ENCODE peak calls at places on chromosome 20, in four cellular contexts. B, M, V and X are unnamed samples.

GRCh38 chr20:24395151-24395550 is 74.3 kb upstream of the SYNDIG1 start:
- DNase-seq in B (no peak), M (no peak), V (no peak), X (peak)

GRCh38 chr20:57779401-57780003 is 69.7 kb upstream of the PMEPA1 start:
- DNase-seq in B (no peak), M (no peak), V (no peak), X (no peak)

GRCh38 chr20:1667510-1668085 is 10.0 kb upstream of the SIRPG start:
- DNase-seq in B (no peak), M (no peak), V (no peak), X (no peak)

GRCh38 chr20:21100590-21101452 is 5.3 kb downstream of the LINC00237 start:
- DNase-seq in B (peak), M (no peak), V (no peak), X (peak)

GRCh38 chr20:17538517-17539170 is 7.5 kb upstream of the BFSP1 start:
- DNase-seq in B (no peak), M (no peak), V (no peak), X (no peak)

GRCh38 chr20:11193241-11193640 is 519.4 kb upstream of the JAG1 start:
- DNase-seq in B (no peak), M (no peak), V (no peak), X (no peak)

GRCh38 chr20:10375191-10375590 is 58.8 kb downstream of the MKKS start:
- DNase-seq in B (no peak), M (no peak), V (no peak), X (no peak)

GRCh38 chr20:23399568-23400241 is 21.6 kb downstream of the NAPB start:
- DNase-seq in B (no peak), M (no peak), V (no peak), X (no peak)

GRCh38 chr20:11054266-11055025 is 380.6 kb upstream of the JAG1 start:
- DNase-seq in B (no peak), M (no peak), V (no peak), X (no peak)

GRCh38 chr20:10898555-10898954 is 224.8 kb upstream of the JAG1 start:
- DNase-seq in B (no peak), M (no peak), V (no peak), X (no peak)

GRCh38 chr20:40464731-40465208 is 224.3 kb downstream of the MAFB start:
- DNase-seq in B (no peak), M (no peak), V (no peak), X (no peak)

GRCh38 chr20:9454781-9455180 is 59.6 kb upstream of the LAMP5 start:
- DNase-seq in B (no peak), M (no peak), V (no peak), X (no peak)

GRCh38 chr20:9503530-9504251 is 10.7 kb upstream of the LAMP5 start:
- DNase-seq in B (no peak), M (peak), V (no peak), X (peak)

GRCh38 chr20:57022306-57022705 is 244.1 kb downstream of the BMP7 start:
- DNase-seq in B (no peak), M (no peak), V (no peak), X (peak)

GRCh38 chr20:23049933-23050838 is 714 bp upstream of the THBD start:
- DNase-seq in B (peak), M (peak), V (no peak), X (peak)

GRCh38 chr20:46602429-46602828 is 48.8 kb downstream of the SLC13A3 start:
- DNase-seq in B (no peak), M (no peak), V (no peak), X (no peak)

GRCh38 chr20:41380551-41381262 is 14.1 kb upstream of the EMILIN3 start:
- DNase-seq in B (no peak), M (no peak), V (no peak), X (no peak)

GRCh38 chr20:56247954-56248782 is at the start of gene MC3R:
- DNase-seq in B (peak), M (peak), V (no peak), X (peak)

GRCh38 chr20:21360686-21361085 is 36.6 kb downstream of the NKX2-4 start:
- DNase-seq in B (no peak), M (no peak), V (no peak), X (no peak)

GRCh38 chr20:19451591-19452295 is 239.3 kb downstream of the SLC24A3 start:
- DNase-seq in B (no peak), M (no peak), V (no peak), X (no peak)

GRCh38 chr20:57238089-57238488 is 28.4 kb downstream of the BMP7 start:
- DNase-seq in B (no peak), M (no peak), V (no peak), X (no peak)

GRCh38 chr20:16821211-16822089 is 73.3 kb downstream of the OTOR start:
- DNase-seq in B (peak), M (no peak), V (no peak), X (peak)

GRCh38 chr20:7285918-7286556 is 518.6 kb downstream of the BMP2 start:
- DNase-seq in B (peak), M (peak), V (no peak), X (peak)

GRCh38 chr20:60869626-60870025 is 382.4 kb upstream of the CDH4 start:
- DNase-seq in B (no peak), M (no peak), V (no peak), X (no peak)

GRCh38 chr20:16175322-16175721 is 397.9 kb downstream of the KIF16B start:
- DNase-seq in B (no peak), M (no peak), V (no peak), X (no peak)

GRCh38 chr20:48286571-48287551 is 501.6 kb upstream of the SULF2 start:
- DNase-seq in B (no peak), M (peak), V (no peak), X (no peak)

GRCh38 chr20:62802026-62802712 is 2.5 kb upstream of the OGFR start:
- DNase-seq in B (no peak), M (no peak), V (no peak), X (no peak)

GRCh38 chr20:62804632-62805364 is at the start of gene OGFR:
- DNase-seq in B (no peak), M (peak), V (peak), X (peak)

GRCh38 chr20:62805365-62805710 is 703 bp downstream of the OGFR start:
- DNase-seq in B (no peak), M (no peak), V (no peak), X (no peak)

GRCh38 chr20:62805711-62806382 is 1.2 kb downstream of the OGFR start:
- DNase-seq in B (peak), M (peak), V (no peak), X (no peak)

GRCh38 chr20:62804021-62804631 is 509 bp upstream of the OGFR start:
- DNase-seq in B (no peak), M (no peak), V (no peak), X (no peak)
- TF ChIP-seq CTCF in B (peak), M (no peak), V (peak), X (no peak)

DNA sequence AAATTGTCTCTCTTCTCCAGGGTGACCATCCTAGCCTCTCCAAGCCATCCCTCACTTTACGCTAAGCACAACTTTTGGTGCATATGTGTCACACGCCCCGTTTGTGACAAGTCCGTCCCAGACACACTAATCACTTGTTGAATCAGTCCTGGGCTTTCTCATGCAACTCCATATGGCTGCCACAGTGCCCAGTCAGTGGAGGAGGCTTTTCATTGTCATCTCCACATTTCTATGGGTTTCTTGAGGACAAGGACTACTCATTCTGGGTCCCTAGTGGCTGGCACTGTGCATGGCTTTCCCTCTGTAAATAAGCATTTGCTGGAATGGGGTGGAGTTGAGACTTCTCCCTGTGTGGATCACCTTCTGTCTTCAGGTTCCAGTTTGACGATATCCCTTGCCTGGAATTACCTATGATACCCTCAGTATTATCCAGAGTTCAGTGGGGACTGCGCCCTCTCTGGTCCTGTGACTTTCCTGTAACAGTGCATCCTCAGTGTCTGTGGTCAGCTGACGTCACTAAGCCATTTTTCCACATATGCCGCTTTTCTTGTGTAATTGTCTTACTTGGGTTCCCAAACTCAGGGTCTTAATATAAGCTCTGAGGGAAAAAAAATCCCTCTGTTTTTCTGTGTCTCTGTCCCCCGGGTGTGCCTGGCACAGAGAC is 59.8 kb upstream of the MYL9 start:
- DNase-seq in B (no peak), M (no peak), V (no peak), X (no peak)
- TF ChIP-seq CTCF in B (peak), M (peak), V (no peak), X (peak)

DNA sequence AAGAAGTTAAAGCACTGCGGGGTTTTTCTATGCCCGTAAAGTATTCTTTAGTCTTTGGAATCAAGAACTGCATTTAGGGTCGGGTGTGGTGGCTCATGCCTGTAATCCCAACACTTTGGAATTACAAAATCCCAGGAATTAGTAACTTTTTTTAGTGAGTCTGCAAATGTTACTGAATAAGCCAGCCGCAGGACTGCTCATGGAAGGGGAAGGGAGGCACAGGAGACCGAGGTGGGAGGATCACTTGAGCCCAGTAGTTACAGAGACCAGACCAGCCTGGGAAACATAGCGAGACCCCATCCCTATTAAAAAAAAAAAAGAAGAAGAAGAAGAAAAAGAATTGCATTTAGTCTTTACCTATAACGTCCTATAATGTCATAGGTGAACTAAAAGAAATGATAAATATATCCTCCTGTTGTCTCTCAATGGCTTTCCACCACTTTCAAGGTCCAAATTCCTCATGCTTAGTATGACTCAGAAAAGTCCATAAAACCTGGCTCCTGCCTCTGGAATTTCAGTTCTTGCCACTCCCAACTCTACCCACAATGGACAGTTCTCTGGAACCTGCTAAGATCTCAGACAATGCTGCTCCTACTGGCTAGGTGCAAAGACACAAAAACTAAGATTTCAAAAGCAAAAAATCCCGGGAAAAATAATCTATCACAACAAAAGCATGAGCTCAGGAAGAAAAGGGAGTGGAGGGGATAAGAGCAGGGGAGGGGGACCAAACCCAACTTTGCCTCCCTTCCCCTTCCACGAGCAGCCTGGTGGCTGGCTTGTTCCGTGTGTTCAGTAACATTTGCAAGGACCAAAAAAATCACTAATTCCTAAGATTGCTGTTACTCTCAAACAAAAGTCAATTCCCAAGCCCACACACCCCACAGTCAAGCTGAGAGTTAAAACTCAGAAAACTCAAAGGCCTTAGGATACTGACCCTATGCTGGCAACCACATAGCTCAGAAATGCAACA is 39.0 kb downstream of the B4GALT5 start:
- DNase-seq in B (no peak), M (no peak), V (no peak), X (no peak)
- TF ChIP-seq CTCF in B (no peak), M (no peak), V (no peak), X (no peak)

GRCh38 chr20:59014680-59015389 is 4.4 kb upstream of the TUBB1 start:
- DNase-seq in B (no peak), M (no peak), V (no peak), X (no peak)
- TF ChIP-seq CTCF in B (no peak), M (no peak), V (no peak), X (no peak)

GRCh38 chr20:63740501-63741353 is 1.2 kb downstream of the SLC2A4RG start:
- DNase-seq in B (peak), M (peak), V (no peak), X (peak)
- TF ChIP-seq CTCF in B (peak), M (no peak), V (no peak), X (no peak)

GRCh38 chr20:50221501-50222323 is 31.1 kb downstream of the CEBPB start:
- DNase-seq in B (no peak), M (no peak), V (no peak), X (no peak)
- TF ChIP-seq CTCF in B (no peak), M (no peak), V (no peak), X (no peak)

DNA sequence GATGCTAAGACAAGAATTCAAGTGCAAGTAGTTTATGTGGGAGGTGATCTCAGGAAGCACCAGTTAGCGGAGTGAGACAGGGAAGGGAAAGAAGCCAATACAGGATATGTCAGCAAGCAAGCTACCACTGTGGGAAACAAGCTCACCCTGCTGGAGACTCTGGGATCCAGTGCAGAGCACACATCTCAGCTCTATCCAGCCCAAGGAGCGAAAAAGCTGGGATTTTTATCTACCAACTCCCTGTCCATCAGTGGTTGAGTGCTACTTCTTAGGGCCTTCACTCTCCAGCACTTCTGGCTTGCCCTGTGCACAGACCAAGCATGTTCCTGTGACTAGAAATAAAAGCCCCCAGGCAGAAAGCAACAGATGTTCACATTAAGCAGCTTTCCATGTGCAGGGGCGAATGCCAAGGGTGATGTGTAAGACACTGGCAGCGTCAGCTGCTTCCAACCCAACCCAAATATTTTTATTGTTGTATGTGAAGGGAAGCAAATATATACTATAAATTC is 10.8 kb upstream of the RNF24 start:
- DNase-seq in B (no peak), M (no peak), V (no peak), X (peak)
- TF ChIP-seq CTCF in B (peak), M (no peak), V (no peak), X (peak)

DNA sequence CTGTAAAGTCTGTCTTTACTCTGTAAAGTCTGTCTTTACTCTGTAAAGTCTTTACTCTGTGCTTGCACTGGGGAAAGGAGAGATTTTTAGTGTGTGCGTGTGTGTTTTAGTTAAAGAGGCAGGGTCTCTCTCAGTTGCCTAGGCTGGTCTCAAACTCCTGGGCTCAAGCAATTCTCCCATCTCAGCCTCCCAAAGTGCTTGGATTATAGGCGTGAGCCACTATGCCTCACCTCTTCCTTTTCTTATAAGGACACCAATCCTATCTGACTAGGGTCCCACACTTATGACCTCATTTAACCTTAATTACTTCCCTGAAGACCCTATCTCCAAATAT is 93.8 kb downstream of the JPH2 start:
- DNase-seq in B (no peak), M (no peak), V (no peak), X (no peak)
- TF ChIP-seq CTCF in B (peak), M (no peak), V (no peak), X (peak)

GRCh38 chr20:44198872-44199271 is 11.7 kb downstream of the OSER1 start:
- DNase-seq in B (no peak), M (no peak), V (no peak), X (no peak)

GRCh38 chr20:44199877-44200276 is 10.7 kb downstream of the OSER1 start:
- DNase-seq in B (no peak), M (no peak), V (no peak), X (no peak)

GRCh38 chr20:44203161-44203560 is 7.4 kb downstream of the OSER1 start:
- DNase-seq in B (no peak), M (no peak), V (no peak), X (no peak)

GRCh38 chr20:44200983-44201382 is 9.6 kb downstream of the OSER1 start:
- DNase-seq in B (no peak), M (no peak), V (no peak), X (no peak)

GRCh38 chr20:44200371-44200770 is 10.2 kb downstream of the OSER1 start:
- DNase-seq in B (no peak), M (no peak), V (no peak), X (no peak)
- TF ChIP-seq CTCF in B (no peak), M (no peak), V (no peak), X (no peak)

GRCh38 chr20:278607-279571 is 11.7 kb downstream of the C20orf96 start:
- DNase-seq in B (no peak), M (no peak), V (no peak), X (peak)
- TF ChIP-seq CTCF in B (no peak), M (peak), V (no peak), X (peak)